ENCODE peak calls at places on chromosome X, in ten cellular contexts. C is pancreas; Y is mucosa of descending colon; W is psoas muscle; V is cardiac muscle cell; K is mammary epithelial cell; L is neural progenitor cell; Z is lung; B is HepG2; S is CD8-positive, alpha-beta T cell. G is an unnamed sample.

GRCh38 chrX:70998402-70999027 is 67.6 kb upstream of the SLC7A3 start:
- DNase-seq in W (no peak), L (peak; percentile 69), C (no peak), B (peak; percentile 37), K (peak; percentile 84), V (peak; percentile 73), S (peak; percentile 34), Y (no peak), Z (no peak), G (peak; percentile 27)

GRCh38 chrX:139559383-139560042 is 29.0 kb downstream of the F9 start:
- DNase-seq in S (no peak), W (no peak), Z (no peak), B (peak; percentile 36), Y (no peak), K (peak; percentile 48), V (peak; percentile 50), L (peak; percentile 75), C (no peak), G (no peak)

GRCh38 chrX:37818031-37818430 is 29.3 kb downstream of the DYNLT3 start:
- DNase-seq in K (no peak), L (no peak), B (no peak), W (no peak), Z (no peak), V (no peak), S (no peak), C (no peak), Y (no peak), G (no peak)

GRCh38 chrX:49176421-49177326 is 5.0 kb downstream of the PLP2 start:
- DNase-seq in B (no peak), Y (peak; percentile 67), W (no peak), V (no peak), C (no peak), Z (peak; percentile 51), K (peak; percentile 74), L (no peak), S (no peak), G (no peak)

GRCh38 chrX:11952176-11952720 is 186.0 kb upstream of the FRMPD4 start:
- DNase-seq in V (peak; percentile 64), W (no peak), Z (no peak), C (no peak), L (no peak), K (no peak), Y (no peak), S (no peak), B (no peak), G (no peak)

GRCh38 chrX:41145920-41146608 is 60.8 kb downstream of the USP9X start:
- DNase-seq in V (peak; percentile 79), W (no peak), B (no peak), K (peak; percentile 86), Y (no peak), Z (no peak), S (no peak), L (no peak), C (no peak), G (no peak)

GRCh38 chrX:154775611-154776349 is 13.1 kb downstream of the DKC1 start:
- DNase-seq in W (no peak), Z (no peak), L (no peak), K (peak; percentile 23), V (peak; percentile 36), C (peak; percentile 38), B (no peak), S (no peak), Y (no peak), G (no peak)

GRCh38 chrX:37652053-37652452 is 33.5 kb upstream of the XK start:
- DNase-seq in Y (no peak), B (no peak), S (no peak), V (no peak), K (peak; percentile 20), W (no peak), L (no peak), C (no peak), Z (no peak), G (no peak)

GRCh38 chrX:151982217-151982616 is 7.7 kb upstream of the GABRE start:
- DNase-seq in K (peak; percentile 54), S (no peak), C (no peak), W (no peak), V (peak; percentile 73), Y (no peak), L (no peak), B (peak; percentile 78), Z (no peak), G (no peak)

GRCh38 chrX:106959897-106960296 is 39.7 kb downstream of the CLDN2 start:
- DNase-seq in C (no peak), W (no peak), K (peak; percentile 7), B (peak; percentile 59), Z (no peak), Y (no peak), L (peak; percentile 47), S (no peak), V (peak; percentile 52), G (no peak)

GRCh38 chrX:119521246-119521645 is 44.0 kb downstream of the STEEP1 start:
- DNase-seq in L (no peak), Y (no peak), W (no peak), C (no peak), Z (no peak), B (no peak), K (no peak), V (no peak), S (no peak), G (no peak)

GRCh38 chrX:53669258-53669657 is 17.3 kb downstream of the HUWE1 start:
- DNase-seq in C (no peak), B (no peak), Y (no peak), W (no peak), S (no peak), L (no peak), V (no peak), K (no peak), Z (no peak), G (no peak)

GRCh38 chrX:21666679-21667078 is 8.5 kb upstream of the KLHL34 start:
- DNase-seq in C (no peak), K (peak; percentile 2), Y (no peak), S (no peak), L (no peak), V (no peak), B (no peak), W (no peak), Z (no peak), G (no peak)

GRCh38 chrX:9596837-9597236 is 132.0 kb downstream of the TBL1X start:
- DNase-seq in Z (no peak), S (no peak), Y (no peak), K (no peak), B (no peak), L (no peak), W (no peak), V (no peak), C (no peak), G (no peak)

GRCh38 chrX:16002185-16002584 is 121.2 kb upstream of the GRPR start:
- DNase-seq in V (peak; percentile 7), L (no peak), C (no peak), Z (no peak), W (no peak), S (no peak), Y (no peak), K (no peak), B (no peak), G (no peak)

GRCh38 chrX:3166670-3167455 is 125.6 kb downstream of the ARSF start:
- DNase-seq in S (no peak), Z (no peak), C (no peak), W (no peak), V (no peak), B (no peak), K (no peak), L (peak; percentile 44), Y (no peak), G (no peak)

GRCh38 chrX:111847491-111847890 is 28.5 kb upstream of the TRPC5OS start:
- DNase-seq in W (no peak), L (no peak), S (no peak), Z (no peak), C (no peak), K (no peak), Y (no peak), V (no peak), B (no peak), G (no peak)

GRCh38 chrX:20681691-20682090 is 415.0 kb upstream of the RPS6KA3 start:
- DNase-seq in W (no peak), B (no peak), K (no peak), Z (no peak), Y (no peak), V (no peak), L (no peak), S (no peak), C (no peak), G (no peak)

GRCh38 chrX:156001001-156001666 is 3.6 kb downstream of the IL9R start:
- DNase-seq in K (no peak), Z (no peak), S (no peak), L (no peak), W (no peak), V (no peak), B (no peak), Y (no peak), C (no peak), G (no peak)
- H3K9me3 ChIP-seq in K (peaks cover 5% of the 10 kb centered on the region), Z (no peaks in the 10 kb centered on the region), S (no peaks in the 10 kb centered on the region), L (no peaks in the 10 kb centered on the region), W (no peaks in the 10 kb centered on the region), V (no peaks in the 10 kb centered on the region), B (no peaks in the 10 kb centered on the region), Y (no peaks in the 10 kb centered on the region), C (no peaks in the 10 kb centered on the region), G (no peaks in the 10 kb centered on the region)

DNA sequence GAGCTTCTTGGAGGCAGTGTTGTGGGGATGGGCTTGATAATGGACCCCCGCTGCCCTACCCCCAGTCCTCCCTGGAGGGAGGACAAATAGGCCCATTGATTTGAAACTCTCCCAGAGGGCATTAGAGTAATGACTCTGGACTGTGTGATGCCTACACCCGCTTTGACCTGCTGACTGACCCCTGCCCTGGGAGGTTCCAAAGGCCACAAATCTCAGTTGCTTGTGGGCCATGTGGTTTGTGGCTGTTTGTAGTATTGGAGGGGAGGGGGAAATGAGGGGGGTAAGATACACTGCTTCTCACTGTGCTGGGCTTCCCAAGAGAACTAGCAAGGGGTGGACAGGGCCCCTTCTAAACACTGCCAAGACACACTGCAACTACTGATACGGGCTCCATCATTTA is 27.6 kb upstream of the BCORL1 start:
- DNase-seq in C (no peak), W (no peak), B (no peak), K (no peak), S (no peak), V (no peak), L (no peak), Y (no peak), Z (no peak), G (no peak)
- H3K4me1 ChIP-seq in C (no peaks in the 10 kb centered on the region), W (no peaks in the 10 kb centered on the region), B (peaks cover 11% of the 10 kb centered on the region), K (peaks cover 10% of the 10 kb centered on the region), S (peaks cover 16% of the 10 kb centered on the region), V (peaks cover 3% of the 10 kb centered on the region), L (peaks cover 16% of the 10 kb centered on the region), Y (no peaks in the 10 kb centered on the region), Z (peaks cover 3% of the 10 kb centered on the region), G (no peaks in the 10 kb centered on the region)

GRCh38 chrX:39779952-39780783 is 317.6 kb downstream of the BCOR start:
- DNase-seq in Z (no peak), V (no peak), S (no peak), C (no peak), Y (no peak), B (no peak), L (peak; percentile 63), K (no peak), W (no peak), G (no peak)
- H3K4me3 ChIP-seq in Z (no peak overlapping the region), V (no peak overlapping the region), S (no peak overlapping the region), C (no peak overlapping the region), Y (no peak overlapping the region), B (no peak overlapping the region), L (no peak overlapping the region), K (no peak overlapping the region), W (no peak overlapping the region), G (no peak overlapping the region)

GRCh38 chrX:81957900-81958545 is 756.1 kb downstream of the SH3BGRL start:
- DNase-seq in W (no peak), C (no peak), L (peak; percentile 26), S (no peak), V (no peak), Y (no peak), K (peak; percentile 1), B (no peak), Z (no peak), G (no peak)

GRCh38 chrX:81957318-81957717 is 755.4 kb downstream of the SH3BGRL start:
- DNase-seq in V (peak; percentile 2), K (no peak), Z (no peak), Y (no peak), B (no peak), S (no peak), C (no peak), W (no peak), L (no peak), G (no peak)
- H3K9me3 ChIP-seq in V (no peaks in the 10 kb centered on the region), K (no peaks in the 10 kb centered on the region), Z (no peaks in the 10 kb centered on the region), Y (no peaks in the 10 kb centered on the region), B (no peaks in the 10 kb centered on the region), S (no peaks in the 10 kb centered on the region), C (no peaks in the 10 kb centered on the region), W (no peaks in the 10 kb centered on the region), L (peaks cover 25% of the 10 kb centered on the region), G (no peaks in the 10 kb centered on the region)